ENCODE peak calls at places on chromosomes 7 and 10, in six cellular contexts. M is ascending aorta; T is effector memory CD4-positive, alpha-beta T cell; X is fibroblast of lung; H is mucosa of descending colon; G is OCI-LY7. W is an unnamed sample.

GRCh38 chr7:47574473-47575328 is 7.2 kb downstream of the TNS3 start:
- DNase-seq in M (no peak), T (no peak), X (no peak), H (no peak), G (peak; percentile 93), W (no peak)

GRCh38 chr7:16765436-16765859 is 11.9 kb downstream of the TSPAN13 start:
- DNase-seq in M (no peak), T (no peak), X (no peak), H (no peak), G (no peak), W (no peak)

GRCh38 chr10:317219-317868 is 182.1 kb downstream of the ZMYND11 start:
- DNase-seq in M (no peak), T (no peak), X (peak; percentile 98), H (no peak), G (peak; percentile 91), W (no peak)

GRCh38 chr7:135801877-135802276 is 53.3 kb upstream of the FAM180A start:
- DNase-seq in M (no peak), T (no peak), X (no peak), H (no peak), G (no peak), W (no peak)

GRCh38 chr10:73647211-73647874 is 6.1 kb upstream of the MYOZ1 start:
- DNase-seq in M (peak; percentile 78), T (no peak), X (peak; percentile 56), H (peak; percentile 69), G (no peak), W (no peak)

GRCh38 chr10:65394898-65395297 is 1530.9 kb upstream of the LRRTM3 start:
- DNase-seq in M (no peak), T (no peak), X (peak; percentile 53), H (no peak), G (no peak), W (no peak)

GRCh38 chr7:151310578-151310977 is 31.0 kb upstream of the NUB1 start:
- DNase-seq in M (peak; percentile 50), T (no peak), X (peak; percentile 37), H (no peak), G (peak; percentile 36), W (no peak)

GRCh38 chr7:31890198-31890597 is 180.0 kb downstream of the PDE1C start:
- DNase-seq in M (no peak), T (no peak), X (peak; percentile 0), H (no peak), G (no peak), W (no peak)

GRCh38 chr7:133003052-133003910 is 78.6 kb downstream of the CHCHD3 start:
- DNase-seq in M (no peak), T (no peak), X (peak; percentile 12), H (no peak), G (no peak), W (no peak)

GRCh38 chr7:130901209-130901783 is 167.3 kb upstream of the KLF14 start:
- DNase-seq in M (peak; percentile 88), T (no peak), X (peak; percentile 93), H (peak; percentile 79), G (no peak), W (no peak)

GRCh38 chr10:95438781-95439180 is 122.4 kb downstream of the SORBS1 start:
- DNase-seq in M (peak; percentile 59), T (no peak), X (no peak), H (no peak), G (no peak), W (no peak)

GRCh38 chr7:111006040-111006439 is 84.9 kb upstream of the LRRN3 start:
- DNase-seq in M (no peak), T (no peak), X (no peak), H (no peak), G (no peak), W (no peak)

GRCh38 chr7:106216517-106217088 is 68.2 kb downstream of the NAMPT start:
- DNase-seq in M (peak; percentile 87), T (no peak), X (peak; percentile 99), H (no peak), G (no peak), W (no peak)

GRCh38 chr7:27106181-27106905 is 3.9 kb upstream of the HOXA2 start:
- DNase-seq in M (peak; percentile 66), T (no peak), X (peak; percentile 68), H (peak; percentile 58), G (no peak), W (no peak)

GRCh38 chr10:129332476-129332875 is 134.6 kb upstream of the MGMT start:
- DNase-seq in M (no peak), T (no peak), X (peak; percentile 57), H (no peak), G (peak; percentile 35), W (no peak)

GRCh38 chr10:77223532-77224460 is 413.8 kb downstream of the KCNMA1 start:
- DNase-seq in M (no peak), T (no peak), X (no peak), H (no peak), G (no peak), W (no peak)

GRCh38 chr7:2445047-2445446 is 31.2 kb downstream of the GRIFIN start:
- DNase-seq in M (no peak), T (no peak), X (no peak), H (no peak), G (no peak), W (no peak)

GRCh38 chr10:77637986-77638765 is 568 bp upstream of the KCNMA1 start:
- DNase-seq in M (peak; percentile 70), T (no peak), X (peak; percentile 61), H (peak; percentile 65), G (no peak), W (no peak)

GRCh38 chr10:11318812-11319598 is 292.4 kb downstream of the USP6NL start:
- DNase-seq in M (no peak), T (no peak), X (no peak), H (no peak), G (no peak), W (no peak)

GRCh38 chr10:6056411-6057135 is 5.6 kb downstream of the IL2RA start:
- DNase-seq in M (peak; percentile 33), T (no peak), X (no peak), H (no peak), G (no peak), W (no peak)

GRCh38 chr7:20229652-20230500 is 12.7 kb upstream of the MACC1 start:
- DNase-seq in M (no peak), T (no peak), X (peak; percentile 94), H (no peak), G (no peak), W (no peak)

GRCh38 chr10:22427101-22427500 is 81.8 kb downstream of the SPAG6 start:
- DNase-seq in M (no peak), T (no peak), X (peak; percentile 84), H (no peak), G (no peak), W (no peak)

GRCh38 chr7:143318661-143319060 is 2.8 kb downstream of the CLCN1 start:
- DNase-seq in M (no peak), T (no peak), X (peak; percentile 77), H (no peak), G (no peak), W (no peak)

DNA sequence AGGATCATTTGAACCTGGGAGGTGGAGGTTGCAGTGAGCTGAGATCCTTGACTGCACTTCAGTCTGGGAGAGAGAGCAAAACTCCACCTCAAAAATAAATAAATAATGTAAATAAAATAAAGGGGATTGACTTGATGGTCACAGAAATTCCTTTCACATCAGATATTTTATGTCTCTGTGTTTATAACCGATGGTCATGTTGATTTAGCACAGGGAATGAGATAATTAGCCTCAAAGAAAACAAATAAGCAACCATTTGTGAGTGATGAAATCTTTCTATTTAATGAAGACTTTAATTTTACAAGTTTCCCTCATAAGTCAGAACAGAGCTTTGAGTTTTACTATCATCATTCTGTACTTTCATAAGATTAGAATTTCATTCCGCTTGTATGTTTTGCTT is 64.8 kb upstream of the NUPR2 start:
- DNase-seq in M (no peak), T (no peak), X (no peak), H (no peak), G (no peak), W (no peak)
- H3K9me3 ChIP-seq in M (no peaks in the 10 kb centered on the region), T (no peaks in the 10 kb centered on the region), X (no peaks in the 10 kb centered on the region), H (peaks cover 3% of the 10 kb centered on the region), G (no peaks in the 10 kb centered on the region), W (no peaks in the 10 kb centered on the region)

GRCh38 chr10:99836711-99837110 is 54.3 kb downstream of the ABCC2 start:
- DNase-seq in M (no peak), T (no peak), X (no peak), H (no peak), G (no peak), W (no peak)
- H3K9me3 ChIP-seq in M (no peaks in the 10 kb centered on the region), T (no peaks in the 10 kb centered on the region), X (no peaks in the 10 kb centered on the region), H (no peaks in the 10 kb centered on the region), G (no peaks in the 10 kb centered on the region), W (no peaks in the 10 kb centered on the region)

DNA sequence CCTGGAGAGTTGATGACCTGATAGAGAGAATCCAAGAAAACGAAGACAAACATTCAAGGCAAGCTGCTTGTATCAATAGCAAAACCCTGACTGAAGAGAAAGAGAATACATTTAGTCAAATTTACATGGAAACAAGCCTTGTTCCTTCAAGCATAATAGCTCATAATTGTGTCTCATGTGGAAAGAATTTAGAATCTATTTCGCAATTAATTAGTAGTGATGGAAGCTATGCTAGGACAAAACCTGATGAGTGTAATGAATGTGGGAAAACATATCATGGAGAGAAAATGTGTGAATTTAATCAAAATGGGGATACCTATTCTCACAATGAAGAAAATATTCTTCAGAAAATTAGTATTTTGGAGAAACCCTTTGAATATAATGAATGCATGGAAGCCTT is 18.0 kb downstream of the RBAK start:
- DNase-seq in M (no peak), T (no peak), X (no peak), H (no peak), G (no peak), W (no peak)
- H3K9me3 ChIP-seq in M (peaks cover 100% of the 10 kb centered on the region), T (peaks cover 76% of the 10 kb centered on the region), X (peaks cover 15% of the 10 kb centered on the region), H (peaks cover 100% of the 10 kb centered on the region), G (peaks cover 52% of the 10 kb centered on the region), W (peaks cover 69% of the 10 kb centered on the region)

DNA sequence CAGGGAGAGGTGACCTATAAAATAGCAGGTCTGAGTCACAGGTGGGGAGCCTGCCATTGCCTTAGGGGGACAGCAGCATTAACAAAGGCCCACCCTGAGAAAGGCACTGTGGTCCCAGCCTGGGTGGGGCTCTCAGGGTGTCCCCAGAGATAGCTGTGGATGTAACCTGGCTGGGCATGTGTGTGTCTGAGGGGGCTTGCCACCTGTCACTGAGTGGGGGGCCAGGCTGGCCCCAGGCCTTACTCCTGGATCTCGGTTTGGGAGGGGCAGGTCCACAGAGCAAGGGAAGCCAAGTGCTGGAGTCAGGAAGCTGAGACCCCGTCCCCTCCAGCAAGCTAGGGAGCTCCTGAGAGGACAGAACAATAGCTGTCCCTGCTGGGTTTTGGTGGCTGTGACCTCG is 48.2 kb upstream of the SLC29A3 start:
- DNase-seq in M (no peak), T (no peak), X (no peak), H (no peak), G (no peak), W (no peak)
- H3K9me3 ChIP-seq in M (no peaks in the 10 kb centered on the region), T (no peaks in the 10 kb centered on the region), X (no peaks in the 10 kb centered on the region), H (no peaks in the 10 kb centered on the region), G (no peaks in the 10 kb centered on the region), W (no peaks in the 10 kb centered on the region)

W was measured in T-helper 17 cell.